ENCODE peak calls at places on chromosome 7, in five cellular contexts. N, E, X, W and Q are unnamed samples.

GRCh38 chr7:129298268-129298893 is 73.6 kb downstream of the AHCYL2 start:
- DNase-seq in N (peak), E (peak), X (no peak), W (peak), Q (peak)

GRCh38 chr7:20224005-20224404 is 6.8 kb upstream of the MACC1 start:
- DNase-seq in N (no peak), E (no peak), X (no peak), W (no peak), Q (no peak)

GRCh38 chr7:65509368-65510186 is 135.9 kb downstream of the ZNF92 start:
- DNase-seq in N (no peak), E (no peak), X (no peak), W (no peak), Q (no peak)

GRCh38 chr7:157439761-157440160 is 103.0 kb downstream of the DNAJB6 start:
- DNase-seq in N (no peak), E (no peak), X (no peak), W (peak), Q (no peak)

GRCh38 chr7:50531401-50531906 is 33.8 kb downstream of the DDC start:
- DNase-seq in N (peak), E (no peak), X (no peak), W (no peak), Q (no peak)

GRCh38 chr7:22723171-22723601 is 3.8 kb upstream of the IL6 start:
- DNase-seq in N (no peak), E (peak), X (peak), W (no peak), Q (no peak)

GRCh38 chr7:140605337-140605736 is 35.3 kb downstream of the DENND2A start:
- DNase-seq in N (no peak), E (peak), X (peak), W (no peak), Q (no peak)

GRCh38 chr7:151954866-151955820 is 1.1 kb upstream of the GALNTL5 start:
- DNase-seq in N (no peak), E (peak), X (peak), W (no peak), Q (no peak)

GRCh38 chr7:74499835-74500388 is 46.2 kb downstream of the GTF2IRD1 start:
- DNase-seq in N (no peak), E (no peak), X (no peak), W (no peak), Q (no peak)

GRCh38 chr7:38311329-38311937 is 38.0 kb upstream of the TARP start:
- DNase-seq in N (no peak), E (no peak), X (no peak), W (peak), Q (peak)

GRCh38 chr7:134637934-134638719 is 8.5 kb upstream of the BPGM start:
- DNase-seq in N (no peak), E (no peak), X (no peak), W (no peak), Q (peak)

GRCh38 chr7:157907998-157908782 is 571.4 kb downstream of the DNAJB6 start:
- DNase-seq in N (no peak), E (no peak), X (no peak), W (no peak), Q (no peak)

GRCh38 chr7:127153315-127153714 is 99.4 kb downstream of the GRM8 start:
- DNase-seq in N (no peak), E (no peak), X (no peak), W (no peak), Q (no peak)

GRCh38 chr7:134200970-134201369 is 73.8 kb downstream of the LRGUK start:
- DNase-seq in N (no peak), E (no peak), X (no peak), W (no peak), Q (no peak)

GRCh38 chr7:67692425-67692824 is 695.8 kb downstream of the TYW1 start:
- DNase-seq in N (no peak), E (no peak), X (no peak), W (no peak), Q (no peak)

GRCh38 chr7:16564909-16565426 is 38.3 kb downstream of the LRRC72 start:
- DNase-seq in N (peak), E (peak), X (peak), W (no peak), Q (no peak)

GRCh38 chr7:99029481-99030144 is 114.3 kb downstream of the SMURF1 start:
- DNase-seq in N (no peak), E (no peak), X (no peak), W (no peak), Q (no peak)

GRCh38 chr7:683526-684205 is 42.8 kb upstream of the DNAAF5 start:
- DNase-seq in N (no peak), E (no peak), X (no peak), W (no peak), Q (no peak)

GRCh38 chr7:100221767-100222444 is 2.2 kb downstream of the PVRIG start:
- DNase-seq in N (no peak), E (no peak), X (no peak), W (peak), Q (no peak)

GRCh38 chr7:21426286-21426957 is 1.5 kb upstream of the SP4 start:
- DNase-seq in N (no peak), E (peak), X (peak), W (peak), Q (no peak)

GRCh38 chr7:142811154-142811737 is 40.5 kb downstream of the PRSS2 start:
- DNase-seq in N (peak), E (peak), X (peak), W (no peak), Q (no peak)

GRCh38 chr7:152313879-152314604 is 121.8 kb downstream of the KMT2C start:
- DNase-seq in N (peak), E (peak), X (peak), W (no peak), Q (no peak)

GRCh38 chr7:8908889-8909288 is 475.5 kb downstream of the NXPH1 start:
- DNase-seq in N (no peak), E (no peak), X (no peak), W (no peak), Q (no peak)

GRCh38 chr7:27424749-27425148 is 182.1 kb downstream of the EVX1 start:
- DNase-seq in N (no peak), E (no peak), X (no peak), W (no peak), Q (no peak)

GRCh38 chr7:134502463-134502862 is 24.9 kb upstream of the AKR1B10 start:
- DNase-seq in N (no peak), E (peak), X (peak), W (no peak), Q (peak)

GRCh38 chr7:55534262-55534915 is 37.9 kb downstream of the VOPP1 start:
- DNase-seq in N (no peak), E (peak), X (peak), W (peak), Q (no peak)

GRCh38 chr7:107828540-107828939 is 25.5 kb upstream of the SLC26A3 start:
- DNase-seq in N (no peak), E (no peak), X (no peak), W (no peak), Q (no peak)

GRCh38 chr7:112157072-112157471 is 49.1 kb downstream of the DOCK4 start:
- DNase-seq in N (no peak), E (peak), X (peak), W (no peak), Q (no peak)

GRCh38 chr7:9978111-9979064 is 995.3 kb upstream of the PHF14 start:
- DNase-seq in N (no peak), E (no peak), X (no peak), W (no peak), Q (no peak)

GRCh38 chr7:41027428-41028115 is 675.3 kb downstream of the INHBA start:
- DNase-seq in N (no peak), E (peak), X (peak), W (no peak), Q (no peak)

GRCh38 chr7:122944682-122945303 is 50.7 kb downstream of the TAS2R16 start:
- DNase-seq in N (no peak), E (peak), X (peak), W (no peak), Q (no peak)

GRCh38 chr7:159094919-159095915 is 49.5 kb downstream of the VIPR2 start:
- DNase-seq in N (no peak), E (no peak), X (no peak), W (no peak), Q (no peak)

GRCh38 chr7:95693551-95694333 is 78.6 kb upstream of the DYNC1I1 start:
- DNase-seq in N (no peak), E (peak), X (peak), W (no peak), Q (no peak)